ENCODE peak calls at places on chromosomes 3 and 15, in nine cellular contexts. B, X, O, D, U, H, G, M and J are unnamed samples.

GRCh38 chr15:82789491-82789890 is 16.4 kb downstream of the FSD2 start:
- DNase-seq in B (no peak), X (no peak), O (no peak), D (peak; percentile 16), U (no peak), H (no peak), G (no peak), M (no peak), J (no peak)

GRCh38 chr3:56052219-56052618 is 416.0 kb downstream of the ERC2 start:
- DNase-seq in B (no peak), X (no peak), O (no peak), D (no peak), U (no peak), H (no peak), G (no peak), M (no peak), J (no peak)

GRCh38 chr15:78636378-78636859 is 4.6 kb downstream of the CHRNB4 start:
- DNase-seq in B (no peak), X (no peak), O (no peak), D (no peak), U (no peak), H (no peak), G (no peak), M (no peak), J (no peak)

GRCh38 chr3:59759298-59760169 is 709.7 kb upstream of the CFAP20DC start:
- DNase-seq in B (no peak), X (peak; percentile 10), O (no peak), D (peak; percentile 24), U (no peak), H (no peak), G (no peak), M (no peak), J (no peak)

GRCh38 chr3:120352017-120352416 is 2.9 kb upstream of the LRRC58 start:
- DNase-seq in B (no peak), X (no peak), O (no peak), D (no peak), U (no peak), H (no peak), G (no peak), M (no peak), J (no peak)

GRCh38 chr3:97823503-97824004 is 1.7 kb downstream of the CRYBG3 start:
- DNase-seq in B (no peak), X (no peak), O (no peak), D (no peak), U (no peak), H (no peak), G (no peak), M (peak; percentile 26), J (no peak)

GRCh38 chr3:112976953-112977352 is 2.0 kb upstream of the CD200R1 start:
- DNase-seq in B (no peak), X (no peak), O (no peak), D (no peak), U (no peak), H (no peak), G (no peak), M (no peak), J (no peak)

GRCh38 chr15:64883997-64884511 is 27.6 kb upstream of the ANKDD1A start:
- DNase-seq in B (peak; percentile 74), X (no peak), O (no peak), D (peak; percentile 87), U (peak; percentile 89), H (no peak), G (peak; percentile 65), M (peak; percentile 85), J (no peak)

GRCh38 chr15:80599359-80599758 is 95.8 kb upstream of the ABHD17C start:
- DNase-seq in B (no peak), X (no peak), O (no peak), D (no peak), U (peak; percentile 92), H (no peak), G (no peak), M (no peak), J (no peak)

GRCh38 chr3:126491221-126492013 is 15.7 kb upstream of the ZXDC start:
- DNase-seq in B (no peak), X (no peak), O (no peak), D (no peak), U (no peak), H (no peak), G (no peak), M (no peak), J (no peak)

GRCh38 chr3:63429905-63430304 is 151.8 kb downstream of the SYNPR start:
- DNase-seq in B (no peak), X (no peak), O (no peak), D (no peak), U (peak; percentile 5), H (no peak), G (no peak), M (no peak), J (no peak)

GRCh38 chr15:33296050-33296449 is 14.7 kb upstream of the RYR3 start:
- DNase-seq in B (no peak), X (no peak), O (no peak), D (no peak), U (no peak), H (no peak), G (no peak), M (no peak), J (no peak)

GRCh38 chr3:121436641-121437040 is 109.1 kb downstream of the POLQ start:
- DNase-seq in B (no peak), X (no peak), O (no peak), D (no peak), U (no peak), H (no peak), G (no peak), M (no peak), J (no peak)